ENCODE peak calls at places on chromosomes 4 and X, in nine cellular contexts. A is B cell, P is GM13976, S is Peyer's patch, W is epithelial cell of proximal tubule, N is IMR-90, E is HCT116, K is BE2C, U is heart right ventricle. O is an unnamed sample.

GRCh38 chr4:135050086-135050717 is 848.6 kb upstream of the PABPC4L start:
- DNase-seq in A (no peak), P (no peak), S (no peak), W (no peak), N (no peak), E (no peak), K (peak), U (no peak), O (no peak)

GRCh38 chr4:159003420-159004253 is 99.2 kb upstream of the RAPGEF2 start:
- DNase-seq in A (no peak), P (no peak), S (no peak), W (no peak), N (peak), E (no peak), K (no peak), U (no peak), O (no peak)

GRCh38 chr4:903066-904046 is 28.8 kb downstream of the GAK start:
- DNase-seq in A (no peak), P (no peak), S (no peak), W (no peak), N (no peak), E (no peak), K (no peak), U (no peak), O (no peak)

GRCh38 chr4:53122280-53123116 is 243.4 kb downstream of the SCFD2 start:
- DNase-seq in A (no peak), P (no peak), S (no peak), W (no peak), N (no peak), E (no peak), K (no peak), U (no peak), O (no peak)

GRCh38 chrX:22674947-22675346 is 324.8 kb upstream of the DDX53 start:
- DNase-seq in A (no peak), P (no peak), S (no peak), W (peak), N (no peak), E (no peak), K (no peak), U (no peak), O (no peak)

GRCh38 chr4:828641-829271 is 2.8 kb upstream of the CPLX1 start:
- DNase-seq in A (no peak), P (no peak), S (peak), W (no peak), N (no peak), E (no peak), K (no peak), U (peak), O (no peak)

GRCh38 chr4:180169394-180169793 is 2073.8 kb upstream of the TENM3 start:
- DNase-seq in A (no peak), P (no peak), S (no peak), W (no peak), N (no peak), E (no peak), K (no peak), U (no peak), O (no peak)

GRCh38 chr4:3402409-3403103 is 39.2 kb upstream of the HGFAC start:
- DNase-seq in A (no peak), P (no peak), S (no peak), W (no peak), N (peak), E (no peak), K (no peak), U (no peak), O (no peak)

GRCh38 chr4:93791570-93792195 is 36.9 kb upstream of the ATOH1 start:
- DNase-seq in A (no peak), P (peak), S (no peak), W (no peak), N (peak), E (peak), K (peak), U (peak), O (peak)

GRCh38 chr4:80179637-80180161 is 17.6 kb upstream of the PRDM8 start:
- DNase-seq in A (no peak), P (no peak), S (no peak), W (no peak), N (no peak), E (no peak), K (no peak), U (no peak), O (no peak)

GRCh38 chr4:82431026-82431745 is 796 bp downstream of the ENOPH1 start:
- DNase-seq in A (peak), P (peak), S (peak), W (no peak), N (peak), E (no peak), K (peak), U (no peak), O (no peak)

GRCh38 chr4:104352211-104352610 is 142.5 kb downstream of the CXXC4 start:
- DNase-seq in A (no peak), P (no peak), S (no peak), W (no peak), N (no peak), E (no peak), K (no peak), U (no peak), O (no peak)

GRCh38 chr4:67288964-67289363 is 256.3 kb downstream of the CENPC start:
- DNase-seq in A (no peak), P (peak), S (no peak), W (no peak), N (no peak), E (no peak), K (peak), U (no peak), O (peak)

GRCh38 chr4:4859799-4860380 is 425 bp downstream of the MSX1 start:
- DNase-seq in A (peak), P (no peak), S (no peak), W (no peak), N (no peak), E (no peak), K (peak), U (no peak), O (no peak)

GRCh38 chrX:21985332-21985777 is 44.8 kb downstream of the SMS start:
- DNase-seq in A (peak), P (peak), S (peak), W (no peak), N (peak), E (peak), K (peak), U (peak), O (peak)

GRCh38 chr4:184599492-184600135 is 49.6 kb downstream of the CASP3 start:
- DNase-seq in A (no peak), P (no peak), S (no peak), W (peak), N (peak), E (no peak), K (no peak), U (no peak), O (no peak)

GRCh38 chr4:179313823-179314222 is 1871.6 kb upstream of the AGA start:
- DNase-seq in A (no peak), P (no peak), S (no peak), W (no peak), N (no peak), E (no peak), K (no peak), U (no peak), O (no peak)

GRCh38 chrX:123648028-123648810 is 84.6 kb downstream of the THOC2 start:
- DNase-seq in A (no peak), P (no peak), S (peak), W (peak), N (peak), E (no peak), K (no peak), U (no peak), O (peak)

GRCh38 chr4:177718514-177718913 is 276.3 kb upstream of the AGA start:
- DNase-seq in A (no peak), P (no peak), S (no peak), W (no peak), N (peak), E (no peak), K (no peak), U (no peak), O (no peak)

GRCh38 chr4:53321151-53321987 is 44.5 kb downstream of the SCFD2 start:
- DNase-seq in A (no peak), P (no peak), S (no peak), W (peak), N (peak), E (peak), K (no peak), U (no peak), O (no peak)

GRCh38 chr4:26613242-26613641 is 29.4 kb downstream of the TBC1D19 start:
- DNase-seq in A (no peak), P (no peak), S (no peak), W (no peak), N (peak), E (no peak), K (no peak), U (no peak), O (no peak)

GRCh38 chrX:135396109-135396508 is 25.6 kb upstream of the SMIM10L2A start:
- DNase-seq in A (no peak), P (no peak), S (no peak), W (no peak), N (peak), E (no peak), K (no peak), U (no peak), O (no peak)

GRCh38 chr4:36244257-36245084 is at the start of gene ARAP2:
- DNase-seq in A (peak), P (peak), S (peak), W (no peak), N (peak), E (peak), K (no peak), U (peak), O (peak)

GRCh38 chr4:130393246-130394041 is 1297.5 kb downstream of the C4orf33 start:
- DNase-seq in A (no peak), P (no peak), S (no peak), W (no peak), N (peak), E (no peak), K (no peak), U (no peak), O (no peak)

GRCh38 chrX:131081772-131082755 is 23.9 kb downstream of the ARHGAP36 start:
- DNase-seq in A (no peak), P (no peak), S (no peak), W (no peak), N (no peak), E (no peak), K (no peak), U (no peak), O (peak)

GRCh38 chr4:108637856-108638255 is 12.5 kb upstream of the OSTC start:
- DNase-seq in A (no peak), P (no peak), S (no peak), W (no peak), N (no peak), E (no peak), K (no peak), U (no peak), O (no peak)

GRCh38 chr4:8821151-8821950 is 50.3 kb downstream of the HMX1 start:
- DNase-seq in A (peak), P (no peak), S (no peak), W (no peak), N (no peak), E (no peak), K (no peak), U (no peak), O (no peak)

GRCh38 chrX:72609313-72609712 is 36.7 kb upstream of the HDAC8 start:
- DNase-seq in A (no peak), P (no peak), S (no peak), W (no peak), N (peak), E (no peak), K (no peak), U (no peak), O (no peak)
- TF ChIP-seq CTCF in A (no peak), P (no peak), S (peak), W (peak), N (no peak), E (peak), K (peak), U (no peak), O (no peak)

GRCh38 chr4:148067307-148067916 is 335.5 kb downstream of the ARHGAP10 start:
- DNase-seq in A (no peak), P (no peak), S (no peak), W (no peak), N (no peak), E (no peak), K (no peak), U (no peak), O (no peak)
- TF ChIP-seq CTCF in A (no peak), P (no peak), S (no peak), W (no peak), N (no peak), E (no peak), K (peak), U (no peak), O (no peak)

DNA sequence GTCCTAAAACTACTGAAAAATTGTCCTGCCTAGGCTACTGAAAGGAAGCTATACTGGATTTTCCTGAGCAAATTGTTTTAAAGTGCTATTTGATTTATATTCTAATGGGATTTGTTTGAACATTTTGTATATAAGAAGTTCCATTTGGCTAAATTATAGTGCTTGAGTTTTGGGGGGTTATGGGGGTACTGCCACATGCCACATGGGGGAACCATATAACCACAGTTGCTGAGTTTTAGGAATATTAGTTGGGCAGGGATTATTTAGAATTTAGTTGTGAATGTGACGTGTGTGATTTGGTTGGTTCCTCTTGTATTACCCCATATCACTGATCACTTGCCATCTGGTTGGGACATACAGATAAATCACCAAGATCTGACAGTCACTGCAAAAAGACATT is 224.5 kb upstream of the TAPT1 start:
- DNase-seq in A (no peak), P (no peak), S (no peak), W (no peak), N (no peak), E (no peak), K (no peak), U (no peak), O (no peak)
- TF ChIP-seq CTCF in A (no peak), P (no peak), S (no peak), W (peak), N (peak), E (no peak), K (peak), U (no peak), O (no peak)

DNA sequence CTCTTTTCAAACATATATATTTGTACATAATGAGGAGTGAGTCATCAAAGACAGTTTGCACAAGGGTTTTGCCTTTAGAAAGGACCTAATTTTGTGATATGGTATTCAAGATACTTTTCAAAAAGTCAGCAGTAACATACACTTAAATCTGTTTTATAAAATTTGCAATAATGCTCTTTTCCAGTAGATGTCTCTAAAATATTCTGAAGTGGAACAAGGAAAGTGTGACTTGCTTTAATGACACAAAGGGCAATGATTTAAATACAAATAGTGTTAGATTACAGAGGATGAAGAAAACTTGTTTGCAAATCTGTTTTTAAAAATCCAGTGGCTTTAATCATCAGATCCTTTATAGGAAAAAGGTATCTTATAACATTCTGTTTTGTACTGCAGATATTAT is 20.0 kb downstream of the MMRN1 start:
- DNase-seq in A (no peak), P (no peak), S (no peak), W (no peak), N (no peak), E (no peak), K (no peak), U (no peak), O (no peak)
- TF ChIP-seq CTCF in A (no peak), P (no peak), S (no peak), W (no peak), N (no peak), E (no peak), K (no peak), U (no peak), O (no peak)

GRCh38 chr4:138088449-138089208 is 153.5 kb downstream of the SLC7A11 start:
- DNase-seq in A (no peak), P (no peak), S (no peak), W (no peak), N (no peak), E (no peak), K (no peak), U (no peak), O (no peak)
- TF ChIP-seq CTCF in A (no peak), P (no peak), S (no peak), W (no peak), N (no peak), E (no peak), K (no peak), U (no peak), O (no peak)

DNA sequence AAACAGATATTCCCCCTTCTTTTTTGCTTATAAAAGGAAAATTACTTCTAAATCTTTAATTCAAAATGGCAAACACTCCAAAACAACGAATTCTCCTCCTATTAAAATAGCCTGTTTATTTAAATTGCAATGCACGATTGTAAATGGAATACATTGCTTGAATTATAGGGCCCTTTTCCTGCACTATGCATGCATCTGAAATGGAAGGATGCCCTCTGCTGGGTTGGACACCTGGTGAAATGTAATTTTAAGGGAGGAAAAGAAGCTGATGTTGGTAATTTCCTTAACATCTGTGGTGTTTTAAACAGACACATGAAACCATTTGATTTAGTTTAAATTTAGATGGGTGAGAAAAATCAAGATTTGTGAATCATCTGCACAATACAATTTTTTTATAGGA is 72.8 kb downstream of the GRXCR1 start:
- DNase-seq in A (no peak), P (no peak), S (no peak), W (no peak), N (no peak), E (no peak), K (peak), U (no peak), O (no peak)
- TF ChIP-seq CTCF in A (no peak), P (no peak), S (no peak), W (peak), N (no peak), E (no peak), K (peak), U (no peak), O (no peak)